ENCODE peak calls at places on chromosome 22, in seven cellular contexts. One of them, this sample, is unnamed.
A peak's percentile ranks its signal among the peaks of the same experiment; 100 is the strongest.

GRCh38 chr22:48343461-48343860 is 1484.2 kb downstream of the BRD1 start:
- DNase-seq in AG10803: no peak
- DNase-seq in brain microvascular endothelial cell: no peak
- DNase-seq in fibroblast of lung: no peak
- DNase-seq in choroid plexus epithelial cell: no peak
- DNase-seq in right lobe of liver: no peak
- DNase-seq in stomach: no peak
- DNase-seq in this sample: no peak

GRCh38 chr22:30433773-30434172 is 8.2 kb downstream of the MTFP1 start:
- DNase-seq in AG10803: no peak
- DNase-seq in brain microvascular endothelial cell: no peak
- DNase-seq in fibroblast of lung: no peak
- DNase-seq in choroid plexus epithelial cell: no peak
- DNase-seq in right lobe of liver: no peak
- DNase-seq in stomach: no peak
- DNase-seq in this sample: no peak

GRCh38 chr22:25448435-25449051 is 115.9 kb upstream of the GRK3 start:
- DNase-seq in AG10803: peak; percentile 13
- DNase-seq in brain microvascular endothelial cell: peak; percentile 13
- DNase-seq in fibroblast of lung: peak; percentile 22
- DNase-seq in choroid plexus epithelial cell: peak; percentile 22
- DNase-seq in right lobe of liver: peak; percentile 35
- DNase-seq in stomach: no peak
- DNase-seq in this sample: no peak

GRCh38 chr22:22855617-22856308 is 31.9 kb upstream of the IGLL5 start:
- DNase-seq in AG10803: no peak
- DNase-seq in brain microvascular endothelial cell: no peak
- DNase-seq in fibroblast of lung: no peak
- DNase-seq in choroid plexus epithelial cell: peak; percentile 7
- DNase-seq in right lobe of liver: no peak
- DNase-seq in stomach: no peak
- DNase-seq in this sample: no peak

GRCh38 chr22:19446603-19447387 is 716 bp downstream of the C22orf39 start:
- DNase-seq in AG10803: no peak
- DNase-seq in brain microvascular endothelial cell: no peak
- DNase-seq in fibroblast of lung: peak; percentile 5
- DNase-seq in choroid plexus epithelial cell: no peak
- DNase-seq in right lobe of liver: no peak
- DNase-seq in stomach: no peak
- DNase-seq in this sample: no peak

GRCh38 chr22:49728566-49729271 is 99.0 kb downstream of the BRD1 start:
- DNase-seq in AG10803: no peak
- DNase-seq in brain microvascular endothelial cell: no peak
- DNase-seq in fibroblast of lung: no peak
- DNase-seq in choroid plexus epithelial cell: no peak
- DNase-seq in right lobe of liver: no peak
- DNase-seq in stomach: peak; percentile 13
- DNase-seq in this sample: no peak

GRCh38 chr22:19523240-19524169 is 705 bp downstream of the CLDN5 start:
- DNase-seq in AG10803: peak; percentile 23
- DNase-seq in brain microvascular endothelial cell: no peak
- DNase-seq in fibroblast of lung: peak; percentile 26
- DNase-seq in choroid plexus epithelial cell: peak; percentile 47
- DNase-seq in right lobe of liver: no peak
- DNase-seq in stomach: no peak
- DNase-seq in this sample: no peak

GRCh38 chr22:49548356-49549202 is 279.1 kb downstream of the BRD1 start:
- DNase-seq in AG10803: no peak
- DNase-seq in brain microvascular endothelial cell: no peak
- DNase-seq in fibroblast of lung: no peak
- DNase-seq in choroid plexus epithelial cell: no peak
- DNase-seq in right lobe of liver: no peak
- DNase-seq in stomach: no peak
- DNase-seq in this sample: no peak

GRCh38 chr22:22818861-22819855 is 68.5 kb upstream of the IGLL5 start:
- DNase-seq in AG10803: no peak
- DNase-seq in brain microvascular endothelial cell: no peak
- DNase-seq in fibroblast of lung: no peak
- DNase-seq in choroid plexus epithelial cell: no peak
- DNase-seq in right lobe of liver: no peak
- DNase-seq in stomach: no peak
- DNase-seq in this sample: no peak

GRCh38 chr22:25027959-25028840 is 75.7 kb downstream of the KIAA1671 start:
- DNase-seq in AG10803: no peak
- DNase-seq in brain microvascular endothelial cell: peak; percentile 25
- DNase-seq in fibroblast of lung: no peak
- DNase-seq in choroid plexus epithelial cell: peak; percentile 34
- DNase-seq in right lobe of liver: peak; percentile 31
- DNase-seq in stomach: no peak
- DNase-seq in this sample: no peak

GRCh38 chr22:24965822-24966626 is 13.5 kb downstream of the KIAA1671 start:
- DNase-seq in AG10803: no peak
- DNase-seq in brain microvascular endothelial cell: no peak
- DNase-seq in fibroblast of lung: no peak
- DNase-seq in choroid plexus epithelial cell: peak; percentile 40
- DNase-seq in right lobe of liver: peak; percentile 90
- DNase-seq in stomach: peak; percentile 91
- DNase-seq in this sample: no peak

GRCh38 chr22:48897638-48897954 is 930.1 kb downstream of the BRD1 start:
- DNase-seq in AG10803: no peak
- DNase-seq in brain microvascular endothelial cell: no peak
- DNase-seq in fibroblast of lung: no peak
- DNase-seq in choroid plexus epithelial cell: no peak
- DNase-seq in right lobe of liver: no peak
- DNase-seq in stomach: peak; percentile 20
- DNase-seq in this sample: no peak

GRCh38 chr22:22369962-22370265 is 125.3 kb downstream of the VPREB1 start:
- DNase-seq in AG10803: no peak
- DNase-seq in brain microvascular endothelial cell: no peak
- DNase-seq in fibroblast of lung: no peak
- DNase-seq in choroid plexus epithelial cell: no peak
- DNase-seq in right lobe of liver: no peak
- DNase-seq in stomach: no peak
- DNase-seq in this sample: no peak

GRCh38 chr22:27300661-27301285 is 500.8 kb downstream of the MN1 start:
- DNase-seq in AG10803: no peak
- DNase-seq in brain microvascular endothelial cell: no peak
- DNase-seq in fibroblast of lung: no peak
- DNase-seq in choroid plexus epithelial cell: no peak
- DNase-seq in right lobe of liver: no peak
- DNase-seq in stomach: no peak
- DNase-seq in this sample: no peak

GRCh38 chr22:32177221-32177765 is 18.2 kb upstream of the C22orf42 start:
- DNase-seq in AG10803: no peak
- DNase-seq in brain microvascular endothelial cell: no peak
- DNase-seq in fibroblast of lung: no peak
- DNase-seq in choroid plexus epithelial cell: peak; percentile 1
- DNase-seq in right lobe of liver: no peak
- DNase-seq in stomach: no peak
- DNase-seq in this sample: no peak

GRCh38 chr22:20589614-20590476 is 82.4 kb downstream of the MED15 start:
- DNase-seq in AG10803: no peak
- DNase-seq in brain microvascular endothelial cell: no peak
- DNase-seq in fibroblast of lung: no peak
- DNase-seq in choroid plexus epithelial cell: no peak
- DNase-seq in right lobe of liver: no peak
- DNase-seq in stomach: no peak
- DNase-seq in this sample: no peak

GRCh38 chr22:36331306-36331911 is 56.4 kb downstream of the MYH9 start:
- DNase-seq in AG10803: peak; percentile 90
- DNase-seq in brain microvascular endothelial cell: peak; percentile 92
- DNase-seq in fibroblast of lung: peak; percentile 94
- DNase-seq in choroid plexus epithelial cell: peak; percentile 94
- DNase-seq in right lobe of liver: peak; percentile 83
- DNase-seq in stomach: peak; percentile 79
- DNase-seq in this sample: peak; percentile 88

GRCh38 chr22:29298641-29299040 is 7.8 kb upstream of the GAS2L1 start:
- DNase-seq in AG10803: no peak
- DNase-seq in brain microvascular endothelial cell: no peak
- DNase-seq in fibroblast of lung: no peak
- DNase-seq in choroid plexus epithelial cell: no peak
- DNase-seq in right lobe of liver: no peak
- DNase-seq in stomach: no peak
- DNase-seq in this sample: no peak

GRCh38 chr22:28115426-28115825 is 196.4 kb upstream of the PITPNB start:
- DNase-seq in AG10803: no peak
- DNase-seq in brain microvascular endothelial cell: no peak
- DNase-seq in fibroblast of lung: no peak
- DNase-seq in choroid plexus epithelial cell: no peak
- DNase-seq in right lobe of liver: no peak
- DNase-seq in stomach: no peak
- DNase-seq in this sample: no peak

GRCh38 chr22:39545310-39546063 is 12.9 kb upstream of the RPS19BP1 start:
- DNase-seq in AG10803: no peak
- DNase-seq in brain microvascular endothelial cell: no peak
- DNase-seq in fibroblast of lung: peak; percentile 29
- DNase-seq in choroid plexus epithelial cell: no peak
- DNase-seq in right lobe of liver: no peak
- DNase-seq in stomach: no peak
- DNase-seq in this sample: no peak

DNA sequence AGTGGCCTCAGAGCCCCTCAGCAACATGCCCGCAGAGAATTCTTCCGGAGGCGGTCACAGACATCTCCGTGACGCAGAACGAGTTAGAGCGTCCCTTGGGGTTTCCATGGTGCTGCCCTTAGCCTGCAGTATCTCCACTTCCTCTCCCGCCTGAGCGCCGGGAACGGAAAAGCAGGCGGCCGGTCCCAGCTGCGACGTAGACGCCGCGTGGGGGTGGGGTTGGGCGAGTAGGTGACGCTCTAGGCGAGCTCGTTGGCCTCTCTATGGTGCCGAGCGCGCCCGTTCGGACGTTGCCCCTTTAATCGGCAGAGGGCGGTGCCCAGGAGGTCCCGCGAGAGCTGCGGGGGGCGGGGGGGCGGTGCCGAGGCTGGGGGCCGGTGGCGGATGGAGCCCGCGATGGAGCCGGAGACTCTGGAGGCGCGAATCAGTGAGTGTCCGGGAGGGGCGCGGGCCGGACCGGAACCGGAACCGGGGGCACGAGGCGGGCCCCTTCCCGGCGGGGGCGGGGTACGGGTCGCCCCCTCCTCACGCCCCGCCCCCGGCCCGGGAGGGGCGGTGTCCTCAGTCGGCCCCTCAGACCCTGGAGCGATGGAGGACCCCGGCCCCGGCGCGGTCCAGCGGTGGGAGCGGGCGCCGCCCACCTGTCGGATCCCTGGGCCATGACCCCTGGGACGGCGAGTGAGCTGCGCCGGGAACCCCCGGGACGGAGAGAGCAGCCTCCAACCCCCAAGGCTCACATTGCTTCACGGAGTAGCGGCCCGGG is at the start of gene GGA1:
- DNase-seq in AG10803: peak; percentile 96
- DNase-seq in brain microvascular endothelial cell: peak; percentile 95
- DNase-seq in fibroblast of lung: peak; percentile 98
- DNase-seq in choroid plexus epithelial cell: peak; percentile 98
- DNase-seq in right lobe of liver: peak; percentile 98
- DNase-seq in stomach: peak; percentile 96
- DNase-seq in this sample: peak; percentile 91
- TF ChIP-seq CTCF in AG10803: no peak
- TF ChIP-seq CTCF in brain microvascular endothelial cell: no peak
- TF ChIP-seq CTCF in fibroblast of lung: no peak
- TF ChIP-seq CTCF in choroid plexus epithelial cell: no peak
- TF ChIP-seq CTCF in right lobe of liver: no peak
- TF ChIP-seq CTCF in stomach: peak; percentile 21
- TF ChIP-seq CTCF in this sample: no peak

GRCh38 chr22:46761017-46761416 is 1.4 kb upstream of the TBC1D22A start:
- DNase-seq in AG10803: no peak
- DNase-seq in brain microvascular endothelial cell: no peak
- DNase-seq in fibroblast of lung: no peak
- DNase-seq in choroid plexus epithelial cell: no peak
- DNase-seq in right lobe of liver: peak; percentile 7
- DNase-seq in stomach: no peak
- DNase-seq in this sample: no peak
- H3K4me3 ChIP-seq in AG10803: peak overlapping the region; percentile 97
- H3K4me3 ChIP-seq in brain microvascular endothelial cell: peak overlapping the region; percentile 100
- H3K4me3 ChIP-seq in fibroblast of lung: peak overlapping the region; percentile 94
- H3K4me3 ChIP-seq in choroid plexus epithelial cell: no peak overlapping the region
- H3K4me3 ChIP-seq in right lobe of liver: no peak overlapping the region
- H3K4me3 ChIP-seq in stomach: no peak overlapping the region
- H3K4me3 ChIP-seq in this sample: no peak overlapping the region

DNA sequence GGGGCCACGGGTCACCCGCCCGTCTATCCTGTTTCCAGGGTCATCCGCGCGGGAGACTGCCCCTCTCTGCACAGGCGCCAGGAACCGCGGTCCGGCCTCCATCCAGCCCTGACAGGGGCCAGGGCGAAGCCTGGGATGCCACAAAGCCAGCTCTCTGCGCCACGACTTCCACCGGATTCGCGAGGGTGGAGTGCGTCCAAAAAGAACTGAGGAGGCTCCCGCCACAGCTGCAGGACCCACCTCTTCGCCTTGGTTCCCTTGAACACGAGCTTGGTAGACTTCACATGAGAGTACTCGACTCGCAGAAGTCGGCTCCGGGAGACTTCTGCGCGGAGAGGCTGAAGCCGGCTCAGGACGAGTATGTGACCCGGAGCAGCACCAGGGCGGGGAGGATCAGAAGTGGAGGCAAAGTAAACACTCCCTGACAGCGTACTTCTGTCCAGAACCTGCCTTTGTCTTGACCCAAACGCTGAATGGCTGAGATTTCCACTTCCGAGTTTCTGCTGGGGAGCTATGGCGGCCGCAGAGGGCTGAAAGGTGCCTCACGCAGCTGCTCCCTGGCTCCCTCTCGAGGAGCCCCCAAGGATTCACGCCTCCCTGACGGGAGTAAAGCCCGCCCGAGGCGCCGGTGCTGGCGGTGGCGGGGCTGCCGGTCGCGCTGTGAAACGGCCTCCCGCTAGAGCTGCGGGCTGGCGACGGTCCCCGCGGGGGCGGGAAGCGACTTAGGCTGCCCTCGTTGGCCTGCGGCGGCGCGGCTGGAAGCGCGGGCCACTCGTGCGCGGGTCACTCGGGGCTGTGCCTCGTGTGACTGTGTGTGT is 4566.7 kb upstream of the OR11H1 start:
- DNase-seq in AG10803: no peak
- DNase-seq in brain microvascular endothelial cell: no peak
- DNase-seq in fibroblast of lung: no peak
- DNase-seq in choroid plexus epithelial cell: no peak
- DNase-seq in right lobe of liver: peak; percentile 24
- DNase-seq in stomach: no peak
- DNase-seq in this sample: no peak
- TF ChIP-seq CTCF in AG10803: no peak
- TF ChIP-seq CTCF in brain microvascular endothelial cell: no peak
- TF ChIP-seq CTCF in fibroblast of lung: no peak
- TF ChIP-seq CTCF in choroid plexus epithelial cell: no peak
- TF ChIP-seq CTCF in right lobe of liver: no peak
- TF ChIP-seq CTCF in stomach: no peak
- TF ChIP-seq CTCF in this sample: no peak

DNA sequence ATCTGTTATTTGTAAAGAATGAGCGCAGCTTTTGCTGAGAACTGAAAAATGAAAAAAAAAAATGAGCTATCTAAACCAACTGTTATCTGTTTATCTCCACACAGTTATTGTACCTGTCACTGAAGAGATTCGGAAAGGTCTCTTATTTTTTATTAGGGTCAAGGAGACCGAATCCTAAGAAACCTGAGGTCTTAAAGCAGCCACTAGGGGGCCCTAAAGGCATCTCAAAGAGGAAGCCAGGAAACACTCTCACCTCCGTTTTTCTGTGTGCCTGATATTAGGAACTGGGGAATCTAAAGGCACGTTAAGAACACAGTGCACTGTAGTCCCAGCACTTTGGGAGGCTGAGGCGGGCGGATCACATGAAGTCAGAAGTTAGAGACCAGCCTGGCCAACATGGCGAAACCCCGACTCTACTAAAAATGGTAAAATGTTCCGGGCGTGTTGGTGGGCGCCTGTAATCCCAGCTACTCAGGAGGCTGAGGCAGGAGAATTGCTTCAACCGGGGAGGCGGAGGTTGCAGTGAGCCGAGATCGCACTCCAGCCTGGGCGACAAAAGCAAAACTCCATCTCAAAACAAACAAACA is 3.5 kb upstream of the LARGE1 start:
- DNase-seq in AG10803: peak; percentile 74
- DNase-seq in brain microvascular endothelial cell: peak; percentile 62
- DNase-seq in fibroblast of lung: peak; percentile 84
- DNase-seq in choroid plexus epithelial cell: peak; percentile 85
- DNase-seq in right lobe of liver: peak; percentile 22
- DNase-seq in stomach: peak; percentile 71
- DNase-seq in this sample: peak; percentile 19
- H3K4me3 ChIP-seq in AG10803: no peak overlapping the region
- H3K4me3 ChIP-seq in brain microvascular endothelial cell: no peak overlapping the region
- H3K4me3 ChIP-seq in fibroblast of lung: no peak overlapping the region
- H3K4me3 ChIP-seq in choroid plexus epithelial cell: no peak overlapping the region
- H3K4me3 ChIP-seq in right lobe of liver: no peak overlapping the region
- H3K4me3 ChIP-seq in stomach: no peak overlapping the region
- H3K4me3 ChIP-seq in this sample: no peak overlapping the region

This sample was measured in retinal pigment epithelial cell.